ENCODE peak calls at places on chromosomes 7 and 10, in nine cellular contexts. F is activated naive CD4-positive, alpha-beta T cell treated with anti-CD3 and anti-CD28 coated beads, Interleukin-2, amount 50 U/mL, for 72 hours; G is aorta; A is IMR-90; V is left ventricle myocardium superior; R is CD4-positive, CD25-positive, alpha-beta regulatory T cell; M is mucosa of descending colon; P is left cardiac atrium; U is activated T-cell treated with anti-CD3 and anti-CD28 coated beads, Interleukin-2, amount 50 U/mL, for 4 hours. K is an unnamed sample.

GRCh38 chr7:67803789-67804188 is 807.2 kb downstream of the TYW1 start:
- ATAC-seq in F (no peak), G (no peak), P (no peak), V (no peak), U (no peak), A (no peak), R (no peak), M (no peak), K (no peak)

GRCh38 chr7:123747620-123748141 is 1.1 kb downstream of the WASL start:
- ATAC-seq in M (peak), U (no peak), P (peak), F (peak), G (peak), R (no peak), A (peak), V (peak), K (no peak)

GRCh38 chr7:116329845-116330503 is 119.6 kb downstream of the TES start:
- ATAC-seq in P (peak), U (no peak), F (no peak), V (peak), M (no peak), A (no peak), G (peak), R (no peak), K (peak)

GRCh38 chr10:4685904-4686643 is 139.9 kb upstream of the AKR1E2 start:
- ATAC-seq in M (no peak), V (no peak), F (no peak), R (no peak), G (no peak), A (no peak), U (no peak), P (no peak), K (no peak)

GRCh38 chr7:150567168-150567567 is at the start of gene GIMAP4:
- ATAC-seq in R (peak), F (peak), A (no peak), P (peak), M (peak), U (no peak), V (peak), G (peak), K (peak)

GRCh38 chr10:114071188-114071587 is 27.5 kb downstream of the ADRB1 start:
- ATAC-seq in A (no peak), V (no peak), G (no peak), M (no peak), F (no peak), U (no peak), R (no peak), P (no peak), K (no peak)

GRCh38 chr7:123624527-123625183 is 23.0 kb downstream of the ASB15 start:
- ATAC-seq in G (no peak), F (peak), V (no peak), M (peak), A (no peak), U (no peak), P (no peak), R (no peak), K (no peak)

GRCh38 chr10:75181073-75181472 is 29.5 kb upstream of the VDAC2 start:
- ATAC-seq in P (no peak), V (no peak), U (peak), A (no peak), M (peak), F (peak), G (no peak), R (no peak), K (no peak)

GRCh38 chr10:25578061-25578460 is 356.0 kb upstream of the MYO3A start:
- ATAC-seq in R (no peak), U (no peak), P (no peak), G (no peak), V (no peak), F (no peak), A (no peak), M (no peak), K (no peak)

GRCh38 chr7:38413784-38414183 is 140.3 kb upstream of the TARP start:
- ATAC-seq in M (no peak), F (peak), U (peak), R (no peak), P (no peak), V (no peak), A (no peak), G (no peak), K (no peak)

GRCh38 chr10:118572286-118573041 is 23.0 kb downstream of the PRLHR start:
- ATAC-seq in P (no peak), M (no peak), R (no peak), F (no peak), A (no peak), U (no peak), V (no peak), G (no peak), K (no peak)

GRCh38 chr10:58590152-58590551 is 77.5 kb downstream of the BICC1 start:
- ATAC-seq in A (peak), M (peak), G (peak), V (peak), F (no peak), P (peak), R (no peak), U (no peak), K (peak)

GRCh38 chr10:21797984-21798765 is 205.4 kb downstream of the DNAJC1 start:
- ATAC-seq in P (no peak), R (peak), M (peak), U (no peak), V (no peak), A (no peak), G (no peak), F (peak), K (no peak)

GRCh38 chr7:25455649-25456251 is 227.5 kb upstream of the NPVF start:
- ATAC-seq in V (no peak), A (no peak), F (no peak), G (no peak), U (no peak), M (no peak), P (no peak), R (no peak), K (no peak)

GRCh38 chr10:128811943-128812342 is 655.1 kb upstream of the MGMT start:
- ATAC-seq in U (no peak), F (no peak), V (peak), M (no peak), A (no peak), G (no peak), P (no peak), R (no peak), K (peak)

GRCh38 chr7:129655801-129656200 is 44.3 kb downstream of the NRF1 start:
- ATAC-seq in R (no peak), P (no peak), F (no peak), V (no peak), G (no peak), M (no peak), A (no peak), U (no peak), K (no peak)

GRCh38 chr7:41777894-41778596 is 75.2 kb upstream of the INHBA start:
- ATAC-seq in V (no peak), A (peak), U (no peak), R (no peak), M (no peak), F (no peak), G (no peak), P (peak), K (no peak)

GRCh38 chr7:94277236-94277635 is 117.5 kb upstream of the COL1A2 start:
- ATAC-seq in M (no peak), U (no peak), V (no peak), F (no peak), G (no peak), P (no peak), A (peak), R (no peak), K (no peak)

GRCh38 chr10:72250666-72251065 is 23.1 kb upstream of the DDIT4 start:
- ATAC-seq in A (peak), G (peak), U (no peak), M (no peak), F (no peak), P (no peak), V (peak), R (no peak), K (peak)